ENCODE peak calls at places on chromosome 13, in five cellular contexts. T, R, P, X and F are unnamed samples.

GRCh38 chr13:23323946-23324709 is 109.4 kb downstream of the SACS start:
- DNase-seq in T (no peak), R (peak), P (no peak), X (no peak), F (no peak)

GRCh38 chr13:78160793-78161192 is 242.2 kb upstream of the EDNRB start:
- DNase-seq in T (no peak), R (no peak), P (no peak), X (no peak), F (no peak)

GRCh38 chr13:43805071-43805468 is 18.3 kb upstream of the ENOX1 start:
- DNase-seq in T (no peak), R (no peak), P (no peak), X (no peak), F (no peak)

GRCh38 chr13:106047859-106048258 is 487.6 kb downstream of the EFNB2 start:
- DNase-seq in T (no peak), R (no peak), P (no peak), X (no peak), F (no peak)

GRCh38 chr13:73754727-73755292 is 379.4 kb downstream of the KLF12 start:
- DNase-seq in T (no peak), R (no peak), P (peak), X (no peak), F (no peak)

GRCh38 chr13:74243637-74244526 is 109.7 kb upstream of the KLF12 start:
- DNase-seq in T (no peak), R (no peak), P (no peak), X (no peak), F (no peak)

GRCh38 chr13:72820156-72820897 is 38.4 kb downstream of the PIBF1 start:
- DNase-seq in T (no peak), R (no peak), P (no peak), X (no peak), F (no peak)

GRCh38 chr13:48496796-48497195 is 36.1 kb downstream of the RCBTB2 start:
- DNase-seq in T (no peak), R (no peak), P (no peak), X (no peak), F (no peak)

GRCh38 chr13:27977476-27978300 is 8.6 kb upstream of the CDX2 start:
- DNase-seq in T (no peak), R (no peak), P (no peak), X (no peak), F (no peak)

DNA sequence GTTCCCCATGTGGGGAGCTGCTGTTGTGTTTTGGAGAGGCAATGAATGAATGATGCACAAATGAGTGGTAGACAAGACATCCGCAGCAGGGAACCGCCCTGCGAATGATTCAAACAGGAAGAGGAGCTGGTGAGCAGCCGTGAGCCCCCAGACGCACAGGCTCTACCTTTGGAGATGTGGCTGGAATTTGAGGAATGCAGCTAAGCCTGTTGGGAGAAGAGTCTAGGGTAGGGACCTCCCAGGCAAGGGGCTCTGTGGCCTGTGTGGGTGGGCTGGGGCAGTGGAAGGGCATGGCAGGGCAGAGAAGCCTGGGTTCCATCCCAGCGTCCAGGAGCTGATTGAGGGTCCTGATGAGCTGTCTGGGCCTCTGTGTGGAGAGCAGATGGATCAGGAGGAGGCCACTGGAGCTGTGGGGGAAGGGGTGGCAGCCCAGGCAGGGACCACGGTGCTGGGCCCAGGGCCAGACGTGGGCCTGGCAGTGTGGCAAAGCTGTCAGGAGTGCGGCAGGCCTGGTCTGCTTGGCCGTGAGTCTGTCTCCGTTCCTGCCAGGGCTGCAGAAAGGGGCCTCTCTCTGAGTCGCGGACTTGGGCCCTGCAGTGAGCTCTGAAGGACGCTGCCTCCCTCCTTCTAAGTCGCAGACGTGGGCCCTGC is 41.8 kb upstream of the DCUN1D2 start:
- DNase-seq in T (no peak), R (no peak), P (no peak), X (no peak), F (peak)
- TF ChIP-seq POLR2AphosphoS5 in T (no peak), R (no peak), P (no peak), X (no peak), F (no peak)

GRCh38 chr13:88429862-88430261 is 758.7 kb downstream of the SLITRK5 start:
- DNase-seq in T (no peak), R (no peak), P (no peak), X (no peak), F (no peak)

GRCh38 chr13:88424463-88424862 is 753.3 kb downstream of the SLITRK5 start:
- DNase-seq in T (no peak), R (no peak), P (no peak), X (no peak), F (no peak)
- TF ChIP-seq EP300 in T (no peak), R (no peak), P (no peak), X (no peak), F (no peak)

GRCh38 chr13:41136396-41137031 is 3.9 kb upstream of the KBTBD6 start:
- DNase-seq in T (no peak), R (no peak), P (peak), X (no peak), F (no peak)

GRCh38 chr13:41133951-41134350 is 1.3 kb upstream of the KBTBD6 start:
- DNase-seq in T (no peak), R (no peak), P (no peak), X (no peak), F (no peak)

GRCh38 chr13:41137241-41137640 is 4.6 kb upstream of the KBTBD6 start:
- DNase-seq in T (no peak), R (no peak), P (no peak), X (no peak), F (no peak)

GRCh38 chr13:41130356-41130755 is 2.2 kb downstream of the KBTBD6 start:
- DNase-seq in T (no peak), R (no peak), P (no peak), X (no peak), F (no peak)

GRCh38 chr13:41132512-41133152 is at the start of gene KBTBD6:
- DNase-seq in T (peak), R (peak), P (peak), X (peak), F (peak)
- TF ChIP-seq POLR2A in T (peak), R (peak), P (peak), X (peak), F (peak)

GRCh38 chr13:71625183-71625582 is 241.8 kb downstream of the DACH1 start:
- DNase-seq in T (no peak), R (no peak), P (no peak), X (no peak), F (no peak)

GRCh38 chr13:71629167-71629566 is 237.8 kb downstream of the DACH1 start:
- DNase-seq in T (no peak), R (no peak), P (no peak), X (no peak), F (no peak)

GRCh38 chr13:71624641-71625040 is 242.4 kb downstream of the DACH1 start:
- DNase-seq in T (no peak), R (no peak), P (no peak), X (no peak), F (no peak)

GRCh38 chr13:71626396-71626795 is 240.6 kb downstream of the DACH1 start:
- DNase-seq in T (no peak), R (no peak), P (no peak), X (no peak), F (no peak)

DNA sequence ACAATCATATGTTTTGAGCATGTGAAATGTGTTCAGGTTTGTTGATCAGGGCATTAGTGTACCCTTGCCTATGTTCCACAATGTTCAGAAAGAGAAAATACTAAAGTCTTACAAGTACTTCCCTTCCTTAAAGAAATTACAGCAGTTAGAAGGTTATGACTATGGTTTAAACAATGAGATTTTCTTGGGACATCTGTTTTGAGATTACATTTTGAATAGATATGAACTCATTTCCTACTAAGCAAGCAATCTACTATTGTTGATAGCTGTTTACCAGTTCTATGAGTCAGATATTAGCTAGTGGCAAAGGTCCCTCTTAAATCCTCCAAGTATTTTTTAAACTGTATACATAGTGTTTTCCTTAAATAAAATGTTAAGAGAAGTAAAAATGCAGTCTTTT is 241.3 kb downstream of the DACH1 start:
- DNase-seq in T (no peak), R (no peak), P (no peak), X (no peak), F (no peak)
- TF ChIP-seq POLR2AphosphoS5 in T (no peak), R (no peak), P (no peak), X (no peak), F (no peak)

GRCh38 chr13:33249066-33249465 is 36.5 kb downstream of the STARD13 start:
- DNase-seq in T (no peak), R (no peak), P (no peak), X (no peak), F (no peak)

GRCh38 chr13:33242984-33243617 is 42.5 kb downstream of the STARD13 start:
- DNase-seq in T (no peak), R (no peak), P (no peak), X (no peak), F (no peak)

GRCh38 chr13:33244210-33244906 is 41.2 kb downstream of the STARD13 start:
- DNase-seq in T (no peak), R (no peak), P (no peak), X (no peak), F (no peak)

GRCh38 chr13:33245505-33245904 is 40.0 kb downstream of the STARD13 start:
- DNase-seq in T (no peak), R (no peak), P (no peak), X (no peak), F (no peak)

GRCh38 chr13:33244907-33245287 is 40.7 kb downstream of the STARD13 start:
- DNase-seq in T (no peak), R (no peak), P (no peak), X (no peak), F (no peak)
- TF ChIP-seq EP300 in T (no peak), R (no peak), P (no peak), X (no peak), F (no peak)

GRCh38 chr13:99501135-99501951 is at the start of gene TM9SF2:
- DNase-seq in T (peak), R (peak), P (peak), X (peak), F (peak)
- TF ChIP-seq POLR2A in T (peak), R (peak), P (peak), X (peak), F (peak)

DNA sequence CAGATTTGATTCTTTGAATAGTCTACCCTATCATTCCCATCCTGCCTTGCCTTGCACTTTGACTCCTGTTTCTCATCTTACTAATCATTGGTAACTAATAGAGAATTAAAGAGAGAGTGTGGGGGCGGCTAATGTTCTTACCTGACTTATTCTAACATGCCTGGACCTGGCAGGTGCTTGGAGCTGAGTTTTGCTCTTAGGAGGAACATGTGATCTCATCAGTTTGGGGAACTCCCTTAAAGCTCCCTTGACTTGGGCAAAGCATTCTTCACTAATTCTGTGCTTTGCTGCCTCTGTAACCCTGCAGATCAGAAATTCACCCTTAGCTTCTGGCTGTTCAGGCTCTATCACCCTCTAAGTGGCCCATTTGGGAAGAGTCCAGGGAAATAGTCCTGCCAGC is 861.1 kb downstream of the GPC5 start:
- DNase-seq in T (no peak), R (no peak), P (no peak), X (no peak), F (no peak)
- TF ChIP-seq POLR2AphosphoS5 in T (no peak), R (no peak), P (no peak), X (no peak), F (no peak)

GRCh38 chr13:37647038-37647650 is 48.6 kb upstream of the POSTN start:
- DNase-seq in T (no peak), R (no peak), P (no peak), X (no peak), F (no peak)
- TF ChIP-seq EP300 in T (no peak), R (no peak), P (no peak), X (no peak), F (no peak)

GRCh38 chr13:41310963-41311606 is at the start of gene NAA16:
- DNase-seq in T (peak), R (peak), P (peak), X (peak), F (peak)
- TF ChIP-seq POLR2A in T (peak), R (peak), P (peak), X (peak), F (peak)